ENCODE peak calls at places on chromosomes 6 and 20, in five cellular contexts. S is NCI-H2081, I is ecto neural progenitor cell, J is NCI-H1092 treated with DMSO at 0.1 percent for 48 hours, M is NCI-H774. Y is an unnamed sample.
A peak's percentile ranks its signal among the peaks of the same experiment; 100 is the strongest.

GRCh38 chr6:74742793-74743508 is 462.9 kb downstream of the COL12A1 start:
- DNase-seq in J (no peak), M (no peak), I (no peak), S (no peak), Y (no peak)

GRCh38 chr6:73209117-73209516 is 16.2 kb downstream of the KHDC1L start:
- DNase-seq in I (no peak), J (no peak), S (no peak), M (no peak), Y (no peak)

GRCh38 chr20:16445482-16445881 is 127.8 kb downstream of the KIF16B start:
- DNase-seq in I (no peak), J (no peak), M (no peak), S (no peak), Y (no peak)

GRCh38 chr20:44936510-44936909 is 23.7 kb downstream of the TOMM34 start:
- DNase-seq in J (no peak), I (no peak), M (no peak), S (no peak), Y (no peak)

GRCh38 chr6:55212147-55212546 is 37.8 kb downstream of the HCRTR2 start:
- DNase-seq in S (no peak), I (no peak), J (no peak), M (no peak), Y (no peak)

GRCh38 chr6:45001663-45002062 is 326.5 kb upstream of the RUNX2 start:
- DNase-seq in J (no peak), M (no peak), I (no peak), S (no peak), Y (no peak)

GRCh38 chr6:127124196-127124595 is 5.7 kb downstream of the RSPO3 start:
- DNase-seq in J (no peak), I (no peak), S (no peak), M (no peak), Y (no peak)

GRCh38 chr20:25508083-25508770 is 77.1 kb downstream of the NINL start:
- DNase-seq in M (peak; percentile 10), S (no peak), J (peak; percentile 3), I (no peak), Y (no peak)

GRCh38 chr20:38308047-38308438 is 4.1 kb downstream of the BPI start:
- DNase-seq in J (no peak), S (no peak), M (no peak), I (no peak), Y (no peak)

GRCh38 chr6:124164363-124164762 is 360.7 kb downstream of the NKAIN2 start:
- DNase-seq in J (no peak), I (no peak), S (no peak), M (no peak), Y (no peak)

GRCh38 chr6:117677553-117678131 is 2.4 kb downstream of the NUS1 start:
- DNase-seq in I (no peak), S (no peak), J (no peak), M (no peak), Y (no peak)

GRCh38 chr6:37171141-37171969 is 1.4 kb downstream of the PIM1 start:
- DNase-seq in M (no peak), I (peak; percentile 67), J (peak; percentile 63), S (no peak), Y (no peak)

GRCh38 chr6:36430351-36430750 is 12.3 kb downstream of the PXT1 start:
- DNase-seq in I (no peak), M (no peak), S (no peak), J (no peak), Y (no peak)